ENCODE peak calls at places on chromosomes 1 and 21, in nine cellular contexts. One of them, this sample, is unnamed.

GRCh38 chr1:59318271-59318865 is 21.5 kb downstream of the FGGY start:
- DNase-seq in astrocyte: peak
- DNase-seq in AG09309: no peak
- DNase-seq in lower lobe of right lung: no peak
- DNase-seq in colonic mucosa: no peak
- DNase-seq in upper lobe of right lung: no peak
- DNase-seq in heart left ventricle: no peak
- DNase-seq in CD8-positive, alpha-beta T cell: no peak
- DNase-seq in cardiac muscle cell: no peak
- DNase-seq in this sample: peak

GRCh38 chr21:14879458-14879857 is 185.3 kb downstream of the NRIP1 start:
- DNase-seq in astrocyte: no peak
- DNase-seq in AG09309: no peak
- DNase-seq in lower lobe of right lung: no peak
- DNase-seq in colonic mucosa: no peak
- DNase-seq in upper lobe of right lung: no peak
- DNase-seq in heart left ventricle: no peak
- DNase-seq in CD8-positive, alpha-beta T cell: no peak
- DNase-seq in cardiac muscle cell: no peak
- DNase-seq in this sample: no peak

GRCh38 chr1:200154069-200154767 is 126.7 kb downstream of the NR5A2 start:
- DNase-seq in astrocyte: peak
- DNase-seq in AG09309: no peak
- DNase-seq in lower lobe of right lung: no peak
- DNase-seq in colonic mucosa: no peak
- DNase-seq in upper lobe of right lung: no peak
- DNase-seq in heart left ventricle: no peak
- DNase-seq in CD8-positive, alpha-beta T cell: peak
- DNase-seq in cardiac muscle cell: peak
- DNase-seq in this sample: no peak

GRCh38 chr1:7824701-7825100 is 28.2 kb downstream of the UTS2 start:
- DNase-seq in astrocyte: no peak
- DNase-seq in AG09309: no peak
- DNase-seq in lower lobe of right lung: no peak
- DNase-seq in colonic mucosa: no peak
- DNase-seq in upper lobe of right lung: no peak
- DNase-seq in heart left ventricle: no peak
- DNase-seq in CD8-positive, alpha-beta T cell: no peak
- DNase-seq in cardiac muscle cell: no peak
- DNase-seq in this sample: no peak

GRCh38 chr1:202807367-202807925 is 775 bp downstream of the KDM5B start:
- DNase-seq in astrocyte: no peak
- DNase-seq in AG09309: no peak
- DNase-seq in lower lobe of right lung: peak
- DNase-seq in colonic mucosa: peak
- DNase-seq in upper lobe of right lung: peak
- DNase-seq in heart left ventricle: no peak
- DNase-seq in CD8-positive, alpha-beta T cell: peak
- DNase-seq in cardiac muscle cell: peak
- DNase-seq in this sample: peak

GRCh38 chr1:175221548-175222175 is 29.1 kb upstream of the KIAA0040 start:
- DNase-seq in astrocyte: peak
- DNase-seq in AG09309: no peak
- DNase-seq in lower lobe of right lung: peak
- DNase-seq in colonic mucosa: peak
- DNase-seq in upper lobe of right lung: peak
- DNase-seq in heart left ventricle: peak
- DNase-seq in CD8-positive, alpha-beta T cell: no peak
- DNase-seq in cardiac muscle cell: peak
- DNase-seq in this sample: peak

GRCh38 chr1:147787765-147788164 is 27.4 kb upstream of the GJA5 start:
- DNase-seq in astrocyte: no peak
- DNase-seq in AG09309: no peak
- DNase-seq in lower lobe of right lung: no peak
- DNase-seq in colonic mucosa: no peak
- DNase-seq in upper lobe of right lung: no peak
- DNase-seq in heart left ventricle: no peak
- DNase-seq in CD8-positive, alpha-beta T cell: no peak
- DNase-seq in cardiac muscle cell: no peak
- DNase-seq in this sample: no peak

GRCh38 chr21:42906222-42906621 is 13.1 kb downstream of the NDUFV3 start:
- DNase-seq in astrocyte: no peak
- DNase-seq in AG09309: no peak
- DNase-seq in lower lobe of right lung: no peak
- DNase-seq in colonic mucosa: no peak
- DNase-seq in upper lobe of right lung: no peak
- DNase-seq in heart left ventricle: no peak
- DNase-seq in CD8-positive, alpha-beta T cell: no peak
- DNase-seq in cardiac muscle cell: no peak
- DNase-seq in this sample: no peak

GRCh38 chr1:48916121-48917069 is 139.7 kb upstream of the BEND5 start:
- DNase-seq in astrocyte: peak
- DNase-seq in AG09309: peak
- DNase-seq in lower lobe of right lung: no peak
- DNase-seq in colonic mucosa: no peak
- DNase-seq in upper lobe of right lung: no peak
- DNase-seq in heart left ventricle: no peak
- DNase-seq in CD8-positive, alpha-beta T cell: no peak
- DNase-seq in cardiac muscle cell: peak
- DNase-seq in this sample: peak

GRCh38 chr1:1000357-1001056 is 610 bp upstream of the HES4 start:
- DNase-seq in astrocyte: peak
- DNase-seq in AG09309: peak
- DNase-seq in lower lobe of right lung: peak
- DNase-seq in colonic mucosa: peak
- DNase-seq in upper lobe of right lung: peak
- DNase-seq in heart left ventricle: peak
- DNase-seq in CD8-positive, alpha-beta T cell: peak
- DNase-seq in cardiac muscle cell: peak
- DNase-seq in this sample: peak

GRCh38 chr1:235703516-235703915 is 53.9 kb upstream of the GNG4 start:
- DNase-seq in astrocyte: peak
- DNase-seq in AG09309: peak
- DNase-seq in lower lobe of right lung: no peak
- DNase-seq in colonic mucosa: no peak
- DNase-seq in upper lobe of right lung: no peak
- DNase-seq in heart left ventricle: no peak
- DNase-seq in CD8-positive, alpha-beta T cell: no peak
- DNase-seq in cardiac muscle cell: peak
- DNase-seq in this sample: peak

GRCh38 chr1:88998716-88999115 is 6.3 kb upstream of the KYAT3 start:
- DNase-seq in astrocyte: peak
- DNase-seq in AG09309: no peak
- DNase-seq in lower lobe of right lung: no peak
- DNase-seq in colonic mucosa: no peak
- DNase-seq in upper lobe of right lung: no peak
- DNase-seq in heart left ventricle: no peak
- DNase-seq in CD8-positive, alpha-beta T cell: peak
- DNase-seq in cardiac muscle cell: peak
- DNase-seq in this sample: peak

GRCh38 chr21:44267655-44268142 is 6.0 kb upstream of the DNMT3L start:
- DNase-seq in astrocyte: no peak
- DNase-seq in AG09309: no peak
- DNase-seq in lower lobe of right lung: no peak
- DNase-seq in colonic mucosa: no peak
- DNase-seq in upper lobe of right lung: no peak
- DNase-seq in heart left ventricle: no peak
- DNase-seq in CD8-positive, alpha-beta T cell: peak
- DNase-seq in cardiac muscle cell: no peak
- DNase-seq in this sample: no peak

GRCh38 chr1:18901952-18902522 is 318 bp downstream of the ALDH4A1 start:
- DNase-seq in astrocyte: no peak
- DNase-seq in AG09309: no peak
- DNase-seq in lower lobe of right lung: no peak
- DNase-seq in colonic mucosa: no peak
- DNase-seq in upper lobe of right lung: no peak
- DNase-seq in heart left ventricle: no peak
- DNase-seq in CD8-positive, alpha-beta T cell: no peak
- DNase-seq in cardiac muscle cell: peak
- DNase-seq in this sample: peak

GRCh38 chr1:18900303-18900841 is 2.0 kb downstream of the ALDH4A1 start:
- DNase-seq in astrocyte: no peak
- DNase-seq in AG09309: no peak
- DNase-seq in lower lobe of right lung: no peak
- DNase-seq in colonic mucosa: no peak
- DNase-seq in upper lobe of right lung: no peak
- DNase-seq in heart left ventricle: no peak
- DNase-seq in CD8-positive, alpha-beta T cell: no peak
- DNase-seq in cardiac muscle cell: peak
- DNase-seq in this sample: peak

GRCh38 chr1:18902523-18903312 is at the start of gene ALDH4A1:
- DNase-seq in astrocyte: peak
- DNase-seq in AG09309: peak
- DNase-seq in lower lobe of right lung: peak
- DNase-seq in colonic mucosa: peak
- DNase-seq in upper lobe of right lung: peak
- DNase-seq in heart left ventricle: peak
- DNase-seq in CD8-positive, alpha-beta T cell: peak
- DNase-seq in cardiac muscle cell: peak
- DNase-seq in this sample: peak

GRCh38 chr1:18899363-18900049 is 2.8 kb downstream of the ALDH4A1 start:
- DNase-seq in astrocyte: no peak
- DNase-seq in AG09309: no peak
- DNase-seq in lower lobe of right lung: no peak
- DNase-seq in colonic mucosa: no peak
- DNase-seq in upper lobe of right lung: no peak
- DNase-seq in heart left ventricle: no peak
- DNase-seq in CD8-positive, alpha-beta T cell: no peak
- DNase-seq in cardiac muscle cell: no peak
- DNase-seq in this sample: no peak

GRCh38 chr1:18901147-18901951 is 1.0 kb downstream of the ALDH4A1 start:
- DNase-seq in astrocyte: no peak
- DNase-seq in AG09309: no peak
- DNase-seq in lower lobe of right lung: no peak
- DNase-seq in colonic mucosa: no peak
- DNase-seq in upper lobe of right lung: no peak
- DNase-seq in heart left ventricle: no peak
- DNase-seq in CD8-positive, alpha-beta T cell: no peak
- DNase-seq in cardiac muscle cell: no peak
- DNase-seq in this sample: no peak
- H3K4me3 ChIP-seq in astrocyte: peak
- H3K4me3 ChIP-seq in AG09309: peak
- H3K4me3 ChIP-seq in lower lobe of right lung: peak
- H3K4me3 ChIP-seq in colonic mucosa: peak
- H3K4me3 ChIP-seq in upper lobe of right lung: peak
- H3K4me3 ChIP-seq in heart left ventricle: peak
- H3K4me3 ChIP-seq in CD8-positive, alpha-beta T cell: peak
- H3K4me3 ChIP-seq in cardiac muscle cell: peak
- H3K4me3 ChIP-seq in this sample: peak

GRCh38 chr1:53175302-53175913 is 21.2 kb upstream of the CPT2 start:
- DNase-seq in astrocyte: peak
- DNase-seq in AG09309: no peak
- DNase-seq in lower lobe of right lung: no peak
- DNase-seq in colonic mucosa: no peak
- DNase-seq in upper lobe of right lung: no peak
- DNase-seq in heart left ventricle: no peak
- DNase-seq in CD8-positive, alpha-beta T cell: no peak
- DNase-seq in cardiac muscle cell: peak
- DNase-seq in this sample: peak

GRCh38 chr1:53176452-53177344 is 19.9 kb upstream of the CPT2 start:
- DNase-seq in astrocyte: peak
- DNase-seq in AG09309: no peak
- DNase-seq in lower lobe of right lung: peak
- DNase-seq in colonic mucosa: no peak
- DNase-seq in upper lobe of right lung: peak
- DNase-seq in heart left ventricle: peak
- DNase-seq in CD8-positive, alpha-beta T cell: no peak
- DNase-seq in cardiac muscle cell: peak
- DNase-seq in this sample: peak

DNA sequence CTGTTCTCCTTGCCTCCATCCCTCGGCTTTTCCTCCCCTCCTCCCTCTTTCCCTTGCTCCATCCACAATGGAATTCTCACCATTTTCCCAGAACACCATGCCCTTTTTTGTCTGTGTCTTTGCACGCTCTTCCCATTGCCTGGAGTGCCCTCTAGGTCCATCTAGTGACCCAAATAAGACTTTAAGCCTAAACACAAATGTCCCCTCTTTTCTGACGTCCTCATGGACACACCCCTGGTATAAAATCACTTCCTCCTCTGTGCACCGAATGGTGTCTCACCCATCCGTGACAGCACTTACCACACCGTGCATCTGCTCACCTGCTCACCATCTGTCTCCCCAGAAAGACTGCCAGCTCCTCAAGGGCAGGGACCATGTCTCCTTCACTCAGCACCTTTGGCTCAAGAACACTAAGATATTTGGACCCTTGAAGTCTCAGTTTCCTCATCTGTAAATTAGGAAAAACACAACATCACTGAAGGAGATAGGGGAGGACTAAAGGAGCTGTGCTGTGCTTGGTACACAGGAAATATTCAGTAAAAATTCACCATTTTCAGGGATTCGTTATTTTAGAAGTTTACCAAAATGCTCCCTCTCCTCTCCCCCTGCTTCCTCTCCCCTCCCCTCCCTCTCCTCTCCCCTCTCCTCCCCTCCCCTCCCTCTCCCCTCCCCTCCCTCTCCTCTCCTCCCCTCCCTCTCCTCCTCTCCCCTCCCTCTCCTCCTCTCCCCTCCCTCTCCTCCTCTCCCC is 23.7 kb upstream of the CPT2 start:
- DNase-seq in astrocyte: no peak
- DNase-seq in AG09309: peak
- DNase-seq in lower lobe of right lung: no peak
- DNase-seq in colonic mucosa: peak
- DNase-seq in upper lobe of right lung: no peak
- DNase-seq in heart left ventricle: no peak
- DNase-seq in CD8-positive, alpha-beta T cell: no peak
- DNase-seq in cardiac muscle cell: peak
- DNase-seq in this sample: peak
- TF ChIP-seq CTCF in astrocyte: no peak
- TF ChIP-seq CTCF in AG09309: peak
- TF ChIP-seq CTCF in lower lobe of right lung: no peak
- TF ChIP-seq CTCF in colonic mucosa: no peak
- TF ChIP-seq CTCF in upper lobe of right lung: peak
- TF ChIP-seq CTCF in heart left ventricle: no peak
- TF ChIP-seq CTCF in CD8-positive, alpha-beta T cell: no peak
- TF ChIP-seq CTCF in cardiac muscle cell: peak
- TF ChIP-seq CTCF in this sample: peak

GRCh38 chr1:119141660-119142059 is 1.2 kb upstream of the WARS2 start:
- DNase-seq in astrocyte: no peak
- DNase-seq in AG09309: no peak
- DNase-seq in lower lobe of right lung: no peak
- DNase-seq in colonic mucosa: no peak
- DNase-seq in upper lobe of right lung: no peak
- DNase-seq in heart left ventricle: no peak
- DNase-seq in CD8-positive, alpha-beta T cell: no peak
- DNase-seq in cardiac muscle cell: no peak
- DNase-seq in this sample: no peak
- H3K4me3 ChIP-seq in astrocyte: no peak
- H3K4me3 ChIP-seq in AG09309: no peak
- H3K4me3 ChIP-seq in lower lobe of right lung: no peak
- H3K4me3 ChIP-seq in colonic mucosa: no peak
- H3K4me3 ChIP-seq in upper lobe of right lung: no peak
- H3K4me3 ChIP-seq in heart left ventricle: no peak
- H3K4me3 ChIP-seq in CD8-positive, alpha-beta T cell: no peak
- H3K4me3 ChIP-seq in cardiac muscle cell: no peak
- H3K4me3 ChIP-seq in this sample: no peak

DNA sequence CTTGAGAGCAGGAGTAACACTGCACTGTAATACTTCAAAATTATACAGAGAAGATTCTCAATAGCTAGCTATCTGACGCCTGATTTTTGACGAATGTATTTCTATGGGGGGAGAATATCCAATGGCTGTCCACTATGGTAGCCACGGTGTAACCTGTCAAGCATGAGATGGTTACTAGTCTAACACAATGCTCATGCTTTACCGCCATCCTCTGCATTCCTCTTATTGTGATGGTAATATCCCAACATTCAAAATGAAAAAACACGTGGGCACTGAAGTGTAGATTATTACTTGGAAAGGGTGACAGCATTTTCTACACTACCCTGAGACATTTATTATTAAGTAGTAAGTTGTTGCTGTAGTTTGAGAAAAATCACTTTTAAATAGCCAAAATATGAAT is 175.4 kb downstream of the SIPA1L2 start:
- DNase-seq in astrocyte: no peak
- DNase-seq in AG09309: no peak
- DNase-seq in lower lobe of right lung: no peak
- DNase-seq in colonic mucosa: no peak
- DNase-seq in upper lobe of right lung: no peak
- DNase-seq in heart left ventricle: no peak
- DNase-seq in CD8-positive, alpha-beta T cell: no peak
- DNase-seq in cardiac muscle cell: no peak
- DNase-seq in this sample: no peak
- TF ChIP-seq CTCF in astrocyte: no peak
- TF ChIP-seq CTCF in AG09309: no peak
- TF ChIP-seq CTCF in lower lobe of right lung: no peak
- TF ChIP-seq CTCF in colonic mucosa: no peak
- TF ChIP-seq CTCF in upper lobe of right lung: no peak
- TF ChIP-seq CTCF in heart left ventricle: no peak
- TF ChIP-seq CTCF in CD8-positive, alpha-beta T cell: no peak
- TF ChIP-seq CTCF in cardiac muscle cell: no peak
- TF ChIP-seq CTCF in this sample: no peak